ENCODE peak calls at places on chromosome 15, in eight cellular contexts. N, K, T, U, S, V, O and G are unnamed samples.

GRCh38 chr15:70029297-70029701 is 68.4 kb downstream of the TLE3 start:
- DNase-seq in N (no peak), K (no peak), T (no peak), U (no peak), S (peak), V (no peak), O (no peak), G (no peak)

GRCh38 chr15:42581272-42581730 is 5.9 kb downstream of the STARD9 start:
- DNase-seq in N (no peak), K (peak), T (peak), U (peak), S (peak), V (peak), O (peak), G (peak)

GRCh38 chr15:50116477-50116876 is 2.6 kb downstream of the ATP8B4 start:
- DNase-seq in N (no peak), K (peak), T (peak), U (peak), S (no peak), V (no peak), O (no peak), G (peak)

GRCh38 chr15:64464271-64465005 is 4.1 kb downstream of the ZNF609 start:
- DNase-seq in N (no peak), K (peak), T (no peak), U (peak), S (no peak), V (peak), O (no peak), G (no peak)

GRCh38 chr15:78937132-78937739 is 7.6 kb downstream of the CTSH start:
- DNase-seq in N (no peak), K (no peak), T (no peak), U (peak), S (peak), V (no peak), O (peak), G (no peak)

GRCh38 chr15:64068133-64068532 is 21.8 kb upstream of the DAPK2 start:
- DNase-seq in N (no peak), K (no peak), T (no peak), U (no peak), S (no peak), V (no peak), O (no peak), G (no peak)

GRCh38 chr15:60898896-60899295 is 330.2 kb downstream of the RORA start:
- DNase-seq in N (no peak), K (no peak), T (no peak), U (no peak), S (no peak), V (no peak), O (no peak), G (no peak)

GRCh38 chr15:85379403-85380131 is 836 bp upstream of the AKAP13 start:
- DNase-seq in N (no peak), K (peak), T (peak), U (no peak), S (no peak), V (peak), O (no peak), G (peak)

GRCh38 chr15:66405605-66406004 is 18.9 kb downstream of the MAP2K1 start:
- DNase-seq in N (no peak), K (no peak), T (peak), U (peak), S (no peak), V (peak), O (no peak), G (no peak)

GRCh38 chr15:78906310-78906608 is 33.6 kb downstream of the MORF4L1 start:
- DNase-seq in N (peak), K (no peak), T (peak), U (peak), S (no peak), V (peak), O (no peak), G (peak)

GRCh38 chr15:60799885-60800728 is 321.2 kb upstream of the ICE2 start:
- DNase-seq in N (no peak), K (no peak), T (peak), U (no peak), S (no peak), V (peak), O (no peak), G (no peak)

GRCh38 chr15:93570571-93570970 is 481.6 kb upstream of the RGMA start:
- DNase-seq in N (no peak), K (no peak), T (no peak), U (no peak), S (no peak), V (no peak), O (no peak), G (no peak)

GRCh38 chr15:52018244-52018643 is 775 bp upstream of the MAPK6 start:
- DNase-seq in N (peak), K (no peak), T (peak), U (no peak), S (no peak), V (peak), O (no peak), G (peak)

GRCh38 chr15:41935566-41936020 is 36.8 kb downstream of the EHD4 start:
- DNase-seq in N (no peak), K (peak), T (no peak), U (no peak), S (no peak), V (no peak), O (no peak), G (no peak)

GRCh38 chr15:90840157-90840855 is 28.1 kb upstream of the FURIN start:
- DNase-seq in N (no peak), K (no peak), T (no peak), U (no peak), S (no peak), V (no peak), O (no peak), G (no peak)

GRCh38 chr15:78362716-78363426 is 22.7 kb downstream of the CRABP1 start:
- DNase-seq in N (no peak), K (no peak), T (no peak), U (no peak), S (no peak), V (no peak), O (no peak), G (no peak)

GRCh38 chr15:64681424-64682024 is 93.9 kb downstream of the RBPMS2 start:
- DNase-seq in N (no peak), K (peak), T (peak), U (peak), S (no peak), V (peak), O (no peak), G (peak)

GRCh38 chr15:83853232-83853631 is 199.3 kb downstream of the ADAMTSL3 start:
- DNase-seq in N (no peak), K (no peak), T (no peak), U (no peak), S (no peak), V (no peak), O (no peak), G (no peak)

GRCh38 chr15:83846847-83847246 is 192.9 kb downstream of the ADAMTSL3 start:
- DNase-seq in N (peak), K (no peak), T (peak), U (peak), S (no peak), V (peak), O (no peak), G (peak)

GRCh38 chr15:83850846-83851245 is 196.9 kb downstream of the ADAMTSL3 start:
- DNase-seq in N (no peak), K (no peak), T (no peak), U (no peak), S (no peak), V (no peak), O (no peak), G (peak)

GRCh38 chr15:83848315-83849050 is 194.6 kb downstream of the ADAMTSL3 start:
- DNase-seq in N (peak), K (no peak), T (peak), U (peak), S (no peak), V (peak), O (no peak), G (peak)

DNA sequence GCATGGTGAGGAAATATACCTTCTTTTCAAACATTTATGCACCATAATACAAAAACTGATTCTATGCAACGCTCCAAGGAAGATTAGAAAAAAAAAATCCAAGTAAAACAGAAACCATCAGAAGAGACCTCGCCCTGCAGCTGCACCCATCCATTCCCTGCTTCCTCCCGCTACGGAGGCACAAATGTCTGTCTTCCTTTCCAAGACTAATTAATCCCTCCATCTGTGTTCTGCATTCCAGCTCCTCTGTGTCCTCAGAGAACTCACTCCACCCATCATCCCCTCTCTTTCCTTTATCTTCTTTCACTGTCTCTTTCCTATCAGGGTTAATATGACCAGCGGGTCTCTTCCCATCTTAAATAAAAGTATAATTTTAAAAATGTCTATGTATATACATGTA is 196.1 kb downstream of the ADAMTSL3 start:
- DNase-seq in N (no peak), K (no peak), T (no peak), U (no peak), S (no peak), V (no peak), O (no peak), G (no peak)
- H3K4me3 ChIP-seq in N (no peak), K (no peak), T (no peak), U (no peak), S (no peak), V (no peak), O (no peak), G (no peak)

DNA sequence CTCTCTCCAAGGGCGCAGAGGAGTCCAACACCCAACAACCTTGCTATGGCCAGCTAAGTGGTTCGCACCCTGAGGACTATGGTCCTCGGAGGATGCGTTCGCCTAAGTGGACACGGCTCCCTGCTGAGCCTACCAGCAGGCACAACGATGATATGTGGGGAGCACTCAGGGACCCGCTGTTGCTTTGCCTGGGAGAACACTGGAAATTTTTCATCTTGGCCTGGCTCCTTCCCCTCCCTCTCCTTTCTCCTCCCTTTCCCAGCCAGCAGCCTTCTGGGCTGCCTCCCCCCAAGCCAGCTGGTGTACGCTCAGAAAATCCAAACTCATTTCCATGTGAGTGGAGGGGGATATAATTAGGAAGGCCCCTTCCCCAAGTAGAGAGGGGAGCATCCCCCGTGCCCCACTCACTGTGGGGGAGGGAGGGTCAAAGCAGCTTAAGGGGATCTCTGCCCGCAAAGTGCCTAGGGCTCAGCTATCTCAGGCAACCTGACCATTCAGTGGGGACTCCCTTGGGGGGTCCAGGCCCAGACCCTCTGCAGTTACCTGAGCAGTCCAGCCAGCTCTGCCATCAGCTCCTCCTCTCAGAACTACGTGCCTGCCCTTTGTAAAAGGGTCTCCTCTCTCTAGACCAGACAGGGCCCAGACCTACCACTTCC is 630 bp upstream of the SEMA7A start:
- DNase-seq in N (no peak), K (no peak), T (no peak), U (no peak), S (peak), V (no peak), O (no peak), G (no peak)
- H3K4me3 ChIP-seq in N (peak), K (peak), T (peak), U (peak), S (peak), V (peak), O (no peak), G (peak)

GRCh38 chr15:56804908-56805307 is 71.6 kb upstream of the ZNF280D start:
- DNase-seq in N (no peak), K (no peak), T (peak), U (peak), S (no peak), V (peak), O (no peak), G (no peak)

GRCh38 chr15:56805466-56806146 is 72.3 kb upstream of the ZNF280D start:
- DNase-seq in N (peak), K (no peak), T (peak), U (peak), S (no peak), V (peak), O (no peak), G (peak)

GRCh38 chr15:56808160-56808559 is 74.9 kb upstream of the ZNF280D start:
- DNase-seq in N (no peak), K (no peak), T (no peak), U (no peak), S (no peak), V (no peak), O (no peak), G (no peak)

GRCh38 chr15:56804279-56804678 is 71.0 kb upstream of the ZNF280D start:
- DNase-seq in N (no peak), K (no peak), T (no peak), U (no peak), S (no peak), V (no peak), O (no peak), G (no peak)

GRCh38 chr15:56806147-56806536 is 72.8 kb upstream of the ZNF280D start:
- DNase-seq in N (no peak), K (no peak), T (no peak), U (no peak), S (no peak), V (no peak), O (no peak), G (no peak)
- H3K4me3 ChIP-seq in N (no peak), K (no peak), T (no peak), U (no peak), S (no peak), V (peak), O (no peak), G (no peak)

GRCh38 chr15:101537681-101538080 is 48.2 kb upstream of the PCSK6 start:
- DNase-seq in N (no peak), K (no peak), T (no peak), U (no peak), S (no peak), V (no peak), O (no peak), G (no peak)
- H3K4me3 ChIP-seq in N (no peak), K (no peak), T (no peak), U (no peak), S (no peak), V (no peak), O (no peak), G (no peak)

DNA sequence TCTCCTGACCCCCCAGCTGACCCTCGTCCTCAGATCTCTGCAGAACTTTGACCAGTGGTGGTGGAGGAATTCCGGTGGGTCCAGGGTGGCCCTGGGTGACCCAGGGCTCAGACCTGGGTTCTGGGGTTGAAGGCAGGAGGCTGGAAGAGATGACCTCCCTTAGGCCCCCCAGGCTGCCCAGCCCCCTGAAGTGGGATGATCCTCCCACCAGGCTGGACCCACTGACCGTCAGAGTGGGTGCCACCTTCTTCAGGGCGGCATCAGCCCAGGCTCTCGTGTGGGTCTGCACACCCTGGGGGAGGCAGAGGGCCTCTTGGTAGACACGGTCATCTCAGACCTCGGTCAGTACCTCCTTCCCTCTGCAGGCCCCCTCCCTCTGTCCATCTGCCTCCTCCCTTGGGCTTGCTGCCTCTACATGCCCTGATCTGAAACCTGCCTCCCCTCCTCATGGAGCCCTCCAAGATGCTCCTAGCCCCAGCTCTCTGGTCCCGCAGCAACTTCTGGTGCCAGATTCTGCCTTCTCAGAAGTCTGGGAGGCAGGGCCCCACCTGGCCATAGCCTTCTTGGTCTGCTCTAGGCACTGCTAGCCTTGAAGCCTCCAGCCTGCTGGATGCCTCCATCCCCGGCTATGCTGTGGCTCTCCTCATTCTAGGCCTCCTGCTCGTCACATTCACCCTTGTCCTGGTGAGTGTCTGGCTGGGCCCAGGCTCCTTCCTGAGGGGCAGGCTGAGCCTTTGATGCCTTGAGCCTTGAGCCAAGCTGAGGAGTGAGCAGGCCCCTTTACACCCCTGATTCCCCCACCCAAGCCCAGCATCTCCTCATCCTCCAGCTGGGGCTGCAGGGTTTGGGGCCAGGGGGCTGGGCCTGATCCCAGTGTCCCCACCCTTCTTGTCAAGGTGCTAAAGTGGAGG is 49.1 kb upstream of the CSPG4 start:
- DNase-seq in N (no peak), K (no peak), T (no peak), U (no peak), S (no peak), V (no peak), O (no peak), G (no peak)
- H3K4me3 ChIP-seq in N (no peak), K (no peak), T (no peak), U (no peak), S (no peak), V (no peak), O (no peak), G (no peak)